ENCODE peak calls at places on chromosomes 5 and 9, in four cellular contexts. N is mesendoderm, W is IMR-90, Z is H1. G is an unnamed sample.

GRCh38 chr9:33465096-33465495 is 8.6 kb downstream of the NOL6 start:
- DNase-seq in W (no peak), N (no peak), Z (no peak), G (no peak)

GRCh38 chr9:8338249-8338721 is 538.7 kb upstream of the DMAC1 start:
- DNase-seq in Z (no peak), N (no peak), W (peak; percentile 7), G (no peak)

GRCh38 chr9:91193658-91194391 is 167.9 kb downstream of the AUH start:
- DNase-seq in N (peak; percentile 93), Z (peak; percentile 41), W (peak; percentile 96), G (peak; percentile 76)

GRCh38 chr5:65762234-65762633 is 40.2 kb downstream of the NLN start:
- DNase-seq in N (no peak), W (no peak), Z (no peak), G (no peak)

GRCh38 chr9:126545116-126545515 is 68.6 kb upstream of the LMX1B start:
- DNase-seq in N (no peak), Z (no peak), W (no peak), G (no peak)

GRCh38 chr5:148224131-148224742 is 14.1 kb upstream of the MARCOL start:
- DNase-seq in W (no peak), Z (no peak), N (no peak), G (no peak)

GRCh38 chr9:96331236-96331947 is 29.4 kb upstream of the HSD17B3 start:
- DNase-seq in Z (no peak), N (peak; percentile 89), W (peak; percentile 39), G (no peak)

GRCh38 chr5:108814551-108814950 is 66.9 kb downstream of the FER start:
- DNase-seq in N (no peak), W (no peak), Z (no peak), G (no peak)

GRCh38 chr9:71911061-71911907 is at the start of the genes ABHD17B and C9orf85:
- DNase-seq in W (peak; percentile 99), Z (peak; percentile 98), N (peak; percentile 100), G (peak; percentile 99)

GRCh38 chr5:7828269-7828668 is 22.7 kb downstream of the CFAP90 start:
- DNase-seq in N (no peak), W (no peak), Z (no peak), G (no peak)

GRCh38 chr5:51665295-51665593 is 282.0 kb downstream of the ISL1 start:
- DNase-seq in Z (no peak), W (no peak), N (no peak), G (no peak)

GRCh38 chr5:19855453-19855852 is 132.5 kb downstream of the CDH18 start:
- DNase-seq in Z (no peak), N (no peak), W (no peak), G (no peak)

DNA sequence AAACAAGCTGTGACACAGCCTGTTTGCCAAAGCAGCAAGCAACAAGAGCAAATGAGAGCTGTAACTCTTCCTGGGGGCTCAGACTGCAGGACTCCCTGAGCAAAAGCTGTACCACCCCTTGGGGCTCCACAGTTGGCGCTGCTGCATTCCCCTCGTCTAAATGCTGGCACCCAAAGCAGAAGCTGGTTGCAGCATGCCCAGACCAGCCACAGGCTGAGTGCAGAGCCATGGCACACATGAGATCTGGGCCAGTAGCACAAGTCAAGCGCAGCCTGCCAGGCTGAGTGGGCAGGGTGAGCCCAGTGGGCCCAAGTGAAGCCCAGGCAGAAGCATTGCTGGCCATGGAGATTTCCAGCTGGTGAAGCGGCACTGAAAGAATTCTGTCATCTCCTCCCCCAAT is 157.3 kb upstream of the GRAMD2B start:
- DNase-seq in N (no peak), W (no peak), Z (no peak), G (no peak)
- H4K5ac ChIP-seq in N (no peak overlapping the region), W (no peak overlapping the region), Z (no peak overlapping the region), G (no peak overlapping the region)

GRCh38 chr9:87973122-87973521 is 1.2 kb downstream of the CDK20 start:
- DNase-seq in Z (no peak), W (no peak), N (no peak), G (no peak)
- H4K5ac ChIP-seq in Z (no peak overlapping the region), W (no peak overlapping the region), N (no peak overlapping the region), G (no peak overlapping the region)

DNA sequence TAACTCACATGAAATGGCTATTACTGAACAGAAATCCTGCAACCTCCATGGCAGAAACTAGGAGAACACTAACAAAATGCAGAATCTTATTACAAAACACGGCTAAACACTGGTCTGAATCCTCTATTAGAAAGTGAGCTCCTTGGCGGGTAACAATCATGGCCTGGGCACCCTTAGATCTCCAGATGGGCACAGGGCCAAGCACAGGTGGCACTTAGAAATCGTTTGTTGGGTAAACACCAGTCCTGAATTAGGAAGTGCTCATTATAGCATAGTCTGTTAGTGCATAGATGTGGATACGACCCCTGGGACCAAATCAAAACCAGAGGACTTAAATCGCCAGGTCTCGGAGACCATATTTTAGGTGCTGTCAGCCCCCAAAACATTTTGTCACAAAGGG is 14.4 kb downstream of the VDAC1 start:
- DNase-seq in W (no peak), Z (no peak), N (no peak), G (no peak)
- H4K5ac ChIP-seq in W (no peak overlapping the region), Z (no peak overlapping the region), N (no peak overlapping the region), G (no peak overlapping the region)

DNA sequence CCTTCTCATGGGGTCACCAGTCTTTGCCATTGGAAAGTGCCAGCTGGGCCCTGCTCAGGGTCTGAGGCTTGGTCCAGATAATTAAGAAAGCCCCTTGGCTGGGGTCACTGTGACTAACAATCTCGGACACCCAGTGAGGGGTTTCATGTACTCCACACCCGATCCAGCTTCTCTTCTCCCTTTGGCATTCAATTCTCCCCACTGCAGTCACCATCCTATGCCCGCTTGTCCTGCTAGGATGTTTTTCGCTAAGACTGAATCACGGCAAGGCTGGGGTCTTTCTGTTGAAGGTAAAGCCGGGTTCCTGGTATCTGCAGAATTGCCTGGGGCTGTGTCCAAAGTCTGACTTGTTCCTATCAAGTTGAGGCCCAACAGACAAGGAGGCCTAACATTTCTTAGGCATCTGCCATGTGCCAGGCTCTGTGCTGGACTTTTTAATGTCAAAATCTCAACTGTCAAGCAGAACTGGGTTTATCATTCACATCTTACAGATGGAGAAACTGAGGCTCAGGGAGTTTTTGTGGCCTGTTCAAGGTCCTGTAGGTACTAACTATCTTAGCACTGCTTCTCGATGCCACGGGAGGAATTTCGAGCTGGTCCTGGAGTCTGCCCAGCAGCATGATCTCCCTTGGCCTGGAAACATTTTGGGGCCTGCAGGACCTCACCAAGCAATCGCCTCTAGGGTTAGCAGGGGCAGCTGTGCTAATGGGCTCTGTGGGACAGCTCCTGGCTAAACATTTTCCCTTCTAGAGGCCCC is 142.0 kb upstream of the ALDH1B1 start:
- DNase-seq in Z (no peak), N (no peak), W (no peak), G (no peak)
- H4K5ac ChIP-seq in Z (no peak overlapping the region), N (no peak overlapping the region), W (no peak overlapping the region), G (no peak overlapping the region)

DNA sequence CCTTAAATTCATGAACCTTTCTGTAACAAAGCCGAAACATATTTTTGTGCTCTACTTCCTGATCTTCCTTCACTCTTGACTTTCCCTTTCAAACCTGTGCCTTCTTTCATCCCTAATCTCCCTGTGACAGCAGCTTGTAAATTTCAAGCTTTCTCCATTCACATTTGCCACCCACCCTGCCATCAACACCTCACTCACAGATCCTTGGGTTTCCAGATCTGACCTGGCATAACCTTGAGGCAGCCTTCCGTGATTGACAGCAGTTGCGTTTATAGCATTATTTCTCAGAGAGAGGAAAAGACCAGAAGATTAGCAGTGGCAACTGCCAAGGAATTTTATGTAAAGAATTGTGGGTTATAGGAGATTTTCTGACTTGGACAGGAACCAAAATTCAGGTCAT is 260.1 kb downstream of the NR2F1-AS1 start:
- DNase-seq in N (no peak), Z (no peak), W (no peak), G (no peak)
- H4K5ac ChIP-seq in N (no peak overlapping the region), Z (no peak overlapping the region), W (no peak overlapping the region), G (no peak overlapping the region)

GRCh38 chr5:79333852-79334557 is 98.1 kb downstream of the JMY start:
- DNase-seq in N (peak; percentile 16), W (no peak), Z (no peak), G (peak; percentile 39)

GRCh38 chr5:79330071-79330470 is 94.1 kb downstream of the JMY start:
- DNase-seq in N (peak; percentile 11), W (peak; percentile 18), Z (no peak), G (no peak)

DNA sequence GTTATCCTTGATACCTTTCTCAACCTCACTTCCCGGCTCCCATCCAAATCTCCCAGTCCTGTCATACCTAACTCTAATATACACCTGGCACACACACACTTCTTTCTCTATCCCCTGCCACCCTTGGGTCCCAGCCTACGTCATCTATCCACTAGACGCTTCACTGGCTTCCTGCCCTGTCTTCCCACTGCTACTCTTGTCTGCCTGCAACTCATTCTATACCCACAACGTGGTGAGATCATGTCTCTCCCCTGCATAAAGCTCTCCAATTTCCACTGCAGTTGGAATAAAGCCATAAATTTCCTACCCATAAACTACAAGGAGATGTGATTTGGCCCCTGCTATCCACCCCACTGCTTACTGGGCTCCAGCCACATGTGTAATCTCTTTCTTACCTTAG is 93.5 kb downstream of the JMY start:
- DNase-seq in Z (no peak), N (no peak), W (no peak), G (no peak)
- H4K5ac ChIP-seq in Z (no peak overlapping the region), N (no peak overlapping the region), W (no peak overlapping the region), G (no peak overlapping the region)

GRCh38 chr5:172805736-172806255 is 28.3 kb upstream of the ERGIC1 start:
- DNase-seq in N (no peak), Z (no peak), W (no peak), G (no peak)

GRCh38 chr5:172807766-172808311 is 26.2 kb upstream of the ERGIC1 start:
- DNase-seq in Z (no peak), W (no peak), N (no peak), G (no peak)

GRCh38 chr5:172809774-172810173 is 24.3 kb upstream of the ERGIC1 start:
- DNase-seq in N (no peak), Z (no peak), W (no peak), G (no peak)

GRCh38 chr5:172805018-172805683 is 28.9 kb upstream of the ERGIC1 start:
- DNase-seq in W (no peak), Z (no peak), N (no peak), G (no peak)

GRCh38 chr5:172806897-172807672 is 27.0 kb upstream of the ERGIC1 start:
- DNase-seq in N (peak; percentile 92), W (peak; percentile 89), Z (peak; percentile 49), G (peak; percentile 89)
- H4K5ac ChIP-seq in N (no peak overlapping the region), W (peak overlapping the region; percentile 90), Z (no peak overlapping the region), G (no peak overlapping the region)

GRCh38 chr5:144581044-144581443 is 410.4 kb downstream of the KCTD16 start:
- DNase-seq in N (no peak), Z (no peak), W (peak; percentile 1), G (no peak)
- H4K5ac ChIP-seq in N (no peak overlapping the region), Z (no peak overlapping the region), W (no peak overlapping the region), G (no peak overlapping the region)

G was measured in H9.